ENCODE peak calls at places on chromosome 19, in ten cellular contexts. One of them, this sample, is unnamed.

GRCh38 chr19:5484398-5485285 is 29.4 kb downstream of the ZNRF4 start:
- DNase-seq in stomach: peak; percentile 29
- DNase-seq in suprapubic skin: no peak
- DNase-seq in HepG2: peak; percentile 70
- DNase-seq in A549: no peak
- DNase-seq in upper lobe of left lung: no peak
- DNase-seq in ovary: no peak
- DNase-seq in sigmoid colon: no peak
- DNase-seq in transverse colon: no peak
- DNase-seq in K562: no peak
- DNase-seq in this sample: no peak

GRCh38 chr19:46031781-46032596 is 8.8 kb downstream of the IGFL4 start:
- DNase-seq in stomach: no peak
- DNase-seq in suprapubic skin: no peak
- DNase-seq in HepG2: no peak
- DNase-seq in A549: no peak
- DNase-seq in upper lobe of left lung: no peak
- DNase-seq in ovary: no peak
- DNase-seq in sigmoid colon: peak; percentile 43
- DNase-seq in transverse colon: no peak
- DNase-seq in K562: no peak
- DNase-seq in this sample: no peak

GRCh38 chr19:34217952-34218817 is 36.2 kb upstream of the GARRE1 start:
- DNase-seq in stomach: peak; percentile 39
- DNase-seq in suprapubic skin: no peak
- DNase-seq in HepG2: no peak
- DNase-seq in A549: no peak
- DNase-seq in upper lobe of left lung: no peak
- DNase-seq in ovary: no peak
- DNase-seq in sigmoid colon: no peak
- DNase-seq in transverse colon: peak; percentile 43
- DNase-seq in K562: peak; percentile 60
- DNase-seq in this sample: peak; percentile 36

GRCh38 chr19:45769821-45770191 is 754 bp upstream of the SIX5 start:
- DNase-seq in stomach: peak; percentile 49
- DNase-seq in suprapubic skin: peak; percentile 80
- DNase-seq in HepG2: no peak
- DNase-seq in A549: peak; percentile 41
- DNase-seq in upper lobe of left lung: peak; percentile 33
- DNase-seq in ovary: peak; percentile 81
- DNase-seq in sigmoid colon: peak; percentile 88
- DNase-seq in transverse colon: peak; percentile 65
- DNase-seq in K562: peak; percentile 39
- DNase-seq in this sample: no peak

GRCh38 chr19:55549500-55550320 is 4.4 kb upstream of the SBK3 start:
- DNase-seq in stomach: peak; percentile 35
- DNase-seq in suprapubic skin: no peak
- DNase-seq in HepG2: peak; percentile 64
- DNase-seq in A549: peak; percentile 88
- DNase-seq in upper lobe of left lung: no peak
- DNase-seq in ovary: no peak
- DNase-seq in sigmoid colon: no peak
- DNase-seq in transverse colon: peak; percentile 19
- DNase-seq in K562: no peak
- DNase-seq in this sample: no peak

GRCh38 chr19:37931941-37932655 is 25.1 kb downstream of the SIPA1L3 start:
- DNase-seq in stomach: peak; percentile 94
- DNase-seq in suprapubic skin: peak; percentile 79
- DNase-seq in HepG2: peak; percentile 84
- DNase-seq in A549: peak; percentile 97
- DNase-seq in upper lobe of left lung: peak; percentile 92
- DNase-seq in ovary: peak; percentile 50
- DNase-seq in sigmoid colon: peak; percentile 65
- DNase-seq in transverse colon: peak; percentile 89
- DNase-seq in K562: no peak
- DNase-seq in this sample: no peak

GRCh38 chr19:46040952-46041500 is at the start of gene IGFL4:
- DNase-seq in stomach: no peak
- DNase-seq in suprapubic skin: no peak
- DNase-seq in HepG2: no peak
- DNase-seq in A549: no peak
- DNase-seq in upper lobe of left lung: no peak
- DNase-seq in ovary: no peak
- DNase-seq in sigmoid colon: no peak
- DNase-seq in transverse colon: no peak
- DNase-seq in K562: no peak
- DNase-seq in this sample: no peak

GRCh38 chr19:55678121-55678671 is 3.2 kb downstream of the EPN1 start:
- DNase-seq in stomach: peak; percentile 43
- DNase-seq in suprapubic skin: no peak
- DNase-seq in HepG2: no peak
- DNase-seq in A549: no peak
- DNase-seq in upper lobe of left lung: peak; percentile 48
- DNase-seq in ovary: no peak
- DNase-seq in sigmoid colon: no peak
- DNase-seq in transverse colon: peak; percentile 70
- DNase-seq in K562: no peak
- DNase-seq in this sample: peak; percentile 16

GRCh38 chr19:12786149-12786870 is 5.0 kb upstream of the JUNB start:
- DNase-seq in stomach: peak; percentile 95
- DNase-seq in suprapubic skin: peak; percentile 86
- DNase-seq in HepG2: no peak
- DNase-seq in A549: no peak
- DNase-seq in upper lobe of left lung: peak; percentile 93
- DNase-seq in ovary: peak; percentile 61
- DNase-seq in sigmoid colon: peak; percentile 83
- DNase-seq in transverse colon: peak; percentile 86
- DNase-seq in K562: no peak
- DNase-seq in this sample: no peak

GRCh38 chr19:47310819-47311218 is 1.2 kb downstream of the C5AR1 start:
- DNase-seq in stomach: peak; percentile 54
- DNase-seq in suprapubic skin: no peak
- DNase-seq in HepG2: peak; percentile 36
- DNase-seq in A549: peak; percentile 49
- DNase-seq in upper lobe of left lung: peak; percentile 77
- DNase-seq in ovary: no peak
- DNase-seq in sigmoid colon: no peak
- DNase-seq in transverse colon: no peak
- DNase-seq in K562: no peak
- DNase-seq in this sample: no peak

GRCh38 chr19:39166571-39167391 is 30.0 kb upstream of the NCCRP1 start:
- DNase-seq in stomach: peak; percentile 87
- DNase-seq in suprapubic skin: peak; percentile 86
- DNase-seq in HepG2: peak; percentile 49
- DNase-seq in A549: no peak
- DNase-seq in upper lobe of left lung: peak; percentile 88
- DNase-seq in ovary: peak; percentile 76
- DNase-seq in sigmoid colon: peak; percentile 86
- DNase-seq in transverse colon: peak; percentile 88
- DNase-seq in K562: no peak
- DNase-seq in this sample: peak; percentile 35

GRCh38 chr19:42196011-42197001 is 21.2 kb downstream of the DEDD2 start:
- DNase-seq in stomach: no peak
- DNase-seq in suprapubic skin: no peak
- DNase-seq in HepG2: no peak
- DNase-seq in A549: no peak
- DNase-seq in upper lobe of left lung: no peak
- DNase-seq in ovary: no peak
- DNase-seq in sigmoid colon: no peak
- DNase-seq in transverse colon: no peak
- DNase-seq in K562: no peak
- DNase-seq in this sample: no peak

GRCh38 chr19:42467437-42467760 is 24.7 kb upstream of the CXCL17 start:
- DNase-seq in stomach: no peak
- DNase-seq in suprapubic skin: no peak
- DNase-seq in HepG2: no peak
- DNase-seq in A549: no peak
- DNase-seq in upper lobe of left lung: no peak
- DNase-seq in ovary: no peak
- DNase-seq in sigmoid colon: no peak
- DNase-seq in transverse colon: peak; percentile 46
- DNase-seq in K562: no peak
- DNase-seq in this sample: no peak

GRCh38 chr19:15154002-15154612 is 46.7 kb downstream of the NOTCH3 start:
- DNase-seq in stomach: no peak
- DNase-seq in suprapubic skin: no peak
- DNase-seq in HepG2: peak; percentile 49
- DNase-seq in A549: peak; percentile 36
- DNase-seq in upper lobe of left lung: no peak
- DNase-seq in ovary: no peak
- DNase-seq in sigmoid colon: peak; percentile 17
- DNase-seq in transverse colon: peak; percentile 38
- DNase-seq in K562: peak; percentile 66
- DNase-seq in this sample: peak; percentile 39

GRCh38 chr19:11152318-11153062 is 3.1 kb downstream of the SPC24 start:
- DNase-seq in stomach: peak; percentile 87
- DNase-seq in suprapubic skin: peak; percentile 88
- DNase-seq in HepG2: no peak
- DNase-seq in A549: no peak
- DNase-seq in upper lobe of left lung: peak; percentile 75
- DNase-seq in ovary: peak; percentile 78
- DNase-seq in sigmoid colon: peak; percentile 97
- DNase-seq in transverse colon: peak; percentile 65
- DNase-seq in K562: no peak
- DNase-seq in this sample: peak; percentile 77

GRCh38 chr19:41302624-41303351 is 7.2 kb upstream of the CCDC97 start:
- DNase-seq in stomach: no peak
- DNase-seq in suprapubic skin: peak; percentile 65
- DNase-seq in HepG2: no peak
- DNase-seq in A549: no peak
- DNase-seq in upper lobe of left lung: peak; percentile 62
- DNase-seq in ovary: no peak
- DNase-seq in sigmoid colon: peak; percentile 67
- DNase-seq in transverse colon: peak; percentile 66
- DNase-seq in K562: no peak
- DNase-seq in this sample: no peak

GRCh38 chr19:42140125-42140754 is 8.0 kb upstream of the POU2F2 start:
- DNase-seq in stomach: peak; percentile 41
- DNase-seq in suprapubic skin: no peak
- DNase-seq in HepG2: peak; percentile 31
- DNase-seq in A549: no peak
- DNase-seq in upper lobe of left lung: peak; percentile 32
- DNase-seq in ovary: peak; percentile 76
- DNase-seq in sigmoid colon: no peak
- DNase-seq in transverse colon: peak; percentile 48
- DNase-seq in K562: peak; percentile 48
- DNase-seq in this sample: no peak

GRCh38 chr19:49858591-49858985 is 7.6 kb downstream of the PTOV1 start:
- DNase-seq in stomach: no peak
- DNase-seq in suprapubic skin: peak; percentile 62
- DNase-seq in HepG2: no peak
- DNase-seq in A549: no peak
- DNase-seq in upper lobe of left lung: no peak
- DNase-seq in ovary: no peak
- DNase-seq in sigmoid colon: no peak
- DNase-seq in transverse colon: no peak
- DNase-seq in K562: no peak
- DNase-seq in this sample: peak; percentile 14
- TF ChIP-seq EP300 in stomach: no peak
- TF ChIP-seq EP300 in suprapubic skin: no peak
- TF ChIP-seq EP300 in HepG2: no peak
- TF ChIP-seq EP300 in A549: no peak
- TF ChIP-seq EP300 in upper lobe of left lung: no peak
- TF ChIP-seq EP300 in ovary: no peak
- TF ChIP-seq EP300 in sigmoid colon: no peak
- TF ChIP-seq EP300 in transverse colon: no peak
- TF ChIP-seq EP300 in K562: no peak
- TF ChIP-seq EP300 in this sample: no peak

DNA sequence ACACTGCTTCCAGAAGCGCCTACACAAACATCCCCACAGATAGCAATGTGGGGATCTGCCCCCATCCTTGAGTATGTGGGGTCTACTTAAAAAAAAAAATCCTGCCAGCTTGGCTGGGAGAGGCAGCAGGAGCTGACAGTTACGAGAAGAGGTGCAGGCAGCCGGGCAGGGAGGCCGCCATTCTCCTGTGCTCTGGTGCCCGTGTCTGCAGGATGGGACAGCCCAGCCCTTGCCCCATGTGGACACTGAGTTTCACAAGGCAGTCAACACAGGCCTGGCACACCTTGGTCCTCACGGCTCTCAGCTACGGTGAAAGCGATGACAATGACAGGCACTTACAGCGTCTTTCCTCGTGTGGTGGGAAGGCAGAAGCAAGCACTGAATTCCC is 24.0 kb downstream of the MPND start:
- DNase-seq in stomach: no peak
- DNase-seq in suprapubic skin: no peak
- DNase-seq in HepG2: no peak
- DNase-seq in A549: no peak
- DNase-seq in upper lobe of left lung: no peak
- DNase-seq in ovary: no peak
- DNase-seq in sigmoid colon: no peak
- DNase-seq in transverse colon: no peak
- DNase-seq in K562: no peak
- DNase-seq in this sample: no peak
- H3K4me1 ChIP-seq in stomach: peaks cover 51% of the 10 kb centered on the region
- H3K4me1 ChIP-seq in suprapubic skin: peaks cover 53% of the 10 kb centered on the region
- H3K4me1 ChIP-seq in HepG2: no peaks in the 10 kb centered on the region
- H3K4me1 ChIP-seq in A549: peaks cover 14% of the 10 kb centered on the region
- H3K4me1 ChIP-seq in upper lobe of left lung: peaks cover 43% of the 10 kb centered on the region
- H3K4me1 ChIP-seq in ovary: peaks cover 27% of the 10 kb centered on the region
- H3K4me1 ChIP-seq in sigmoid colon: peaks cover 50% of the 10 kb centered on the region
- H3K4me1 ChIP-seq in transverse colon: peaks cover 30% of the 10 kb centered on the region
- H3K4me1 ChIP-seq in K562: peaks cover 84% of the 10 kb centered on the region
- H3K4me1 ChIP-seq in this sample: peaks cover 65% of the 10 kb centered on the region

GRCh38 chr19:1836458-1837221 is 11.6 kb downstream of the REXO1 start:
- DNase-seq in stomach: no peak
- DNase-seq in suprapubic skin: no peak
- DNase-seq in HepG2: no peak
- DNase-seq in A549: no peak
- DNase-seq in upper lobe of left lung: no peak
- DNase-seq in ovary: no peak
- DNase-seq in sigmoid colon: no peak
- DNase-seq in transverse colon: no peak
- DNase-seq in K562: peak; percentile 95
- DNase-seq in this sample: no peak
- TF ChIP-seq EP300 in stomach: no peak
- TF ChIP-seq EP300 in suprapubic skin: no peak
- TF ChIP-seq EP300 in HepG2: no peak
- TF ChIP-seq EP300 in A549: no peak
- TF ChIP-seq EP300 in upper lobe of left lung: no peak
- TF ChIP-seq EP300 in ovary: no peak
- TF ChIP-seq EP300 in sigmoid colon: no peak
- TF ChIP-seq EP300 in transverse colon: no peak
- TF ChIP-seq EP300 in K562: peak; percentile 90
- TF ChIP-seq EP300 in this sample: no peak

DNA sequence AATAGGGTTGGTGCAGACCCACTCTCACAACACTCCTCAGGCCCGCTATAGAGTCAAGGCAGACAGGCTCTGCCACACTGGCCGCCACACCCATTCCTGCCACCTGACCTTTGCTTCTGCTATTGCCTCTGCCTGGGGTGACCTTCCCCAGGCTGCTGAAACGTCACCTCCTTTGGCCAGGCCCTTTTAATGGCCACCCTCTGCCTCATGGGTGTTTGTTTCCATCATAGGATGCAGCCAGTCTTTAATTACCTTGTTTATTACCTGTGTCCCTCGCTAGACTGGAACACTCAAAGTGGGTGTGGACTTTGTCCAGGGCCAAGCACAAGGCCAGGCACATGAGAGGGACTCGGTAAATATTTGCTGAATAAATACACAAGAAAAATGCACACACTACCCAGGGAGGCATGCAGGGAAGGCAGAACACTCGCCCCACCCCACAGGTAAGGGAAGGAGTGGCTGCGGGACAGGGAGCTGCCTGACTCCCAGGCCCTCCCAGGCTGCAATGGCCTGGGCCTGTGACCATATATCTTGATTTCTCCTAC is 3.2 kb downstream of the LSM4 start:
- DNase-seq in stomach: peak; percentile 77
- DNase-seq in suprapubic skin: no peak
- DNase-seq in HepG2: peak; percentile 81
- DNase-seq in A549: no peak
- DNase-seq in upper lobe of left lung: peak; percentile 53
- DNase-seq in ovary: no peak
- DNase-seq in sigmoid colon: no peak
- DNase-seq in transverse colon: peak; percentile 89
- DNase-seq in K562: no peak
- DNase-seq in this sample: no peak
- H3K4me1 ChIP-seq in stomach: peaks cover 77% of the 10 kb centered on the region
- H3K4me1 ChIP-seq in suprapubic skin: peaks cover 54% of the 10 kb centered on the region
- H3K4me1 ChIP-seq in HepG2: peaks cover 90% of the 10 kb centered on the region
- H3K4me1 ChIP-seq in A549: peaks cover 39% of the 10 kb centered on the region
- H3K4me1 ChIP-seq in upper lobe of left lung: peaks cover 66% of the 10 kb centered on the region
- H3K4me1 ChIP-seq in ovary: peaks cover 5% of the 10 kb centered on the region
- H3K4me1 ChIP-seq in sigmoid colon: peaks cover 34% of the 10 kb centered on the region
- H3K4me1 ChIP-seq in transverse colon: peaks cover 66% of the 10 kb centered on the region
- H3K4me1 ChIP-seq in K562: peaks cover 54% of the 10 kb centered on the region
- H3K4me1 ChIP-seq in this sample: peaks cover 34% of the 10 kb centered on the region